ENCODE peak calls at places on chromosome 17, in nine cellular contexts. C is AG10803, N is fibroblast of mammary gland, R is GM13976, X is AG09309, S is omental fat pad, A is choroid plexus epithelial cell, G is A549, J is heart right ventricle. V is an unnamed sample.

GRCh38 chr17:47733047-47733413 is at the start of gene TBX21:
- DNase-seq in X (no peak), G (peak), S (no peak), A (peak), R (peak), J (peak), N (peak), C (peak), V (peak)

GRCh38 chr17:2170023-2170422 is 115.1 kb downstream of the HIC1 start:
- DNase-seq in J (no peak), G (peak), X (no peak), C (no peak), S (no peak), A (no peak), N (no peak), R (peak), V (no peak)

GRCh38 chr17:44086364-44087311 is 16.1 kb downstream of the G6PC3 start:
- DNase-seq in G (peak), C (peak), N (peak), X (peak), J (no peak), S (peak), R (no peak), A (peak), V (no peak)

GRCh38 chr17:61648587-61648986 is 57.6 kb upstream of the NACA2 start:
- DNase-seq in X (no peak), G (no peak), J (no peak), C (no peak), A (no peak), R (no peak), N (no peak), S (no peak), V (no peak)

GRCh38 chr17:17508019-17508535 is 11.9 kb upstream of the RASD1 start:
- DNase-seq in X (no peak), J (no peak), R (no peak), C (no peak), G (no peak), N (no peak), A (no peak), S (no peak), V (no peak)

GRCh38 chr17:55576237-55576998 is 65.2 kb upstream of the SMIM36 start:
- DNase-seq in J (no peak), G (peak), N (peak), X (no peak), C (peak), A (peak), R (no peak), S (no peak), V (no peak)

GRCh38 chr17:82826211-82826610 is 13.6 kb downstream of the ZNF750 start:
- DNase-seq in S (no peak), A (no peak), G (no peak), R (no peak), C (no peak), N (no peak), J (no peak), X (no peak), V (no peak)

GRCh38 chr17:80798595-80799552 is 192.8 kb upstream of the CHMP6 start:
- DNase-seq in A (no peak), J (no peak), X (no peak), S (no peak), N (no peak), C (no peak), G (no peak), R (no peak), V (no peak)

GRCh38 chr17:27200476-27200875 is 93.4 kb upstream of the WSB1 start:
- DNase-seq in N (no peak), J (no peak), S (no peak), C (no peak), R (no peak), A (no peak), X (no peak), G (no peak), V (no peak)

GRCh38 chr17:2106308-2106707 is 51.4 kb downstream of the HIC1 start:
- DNase-seq in S (no peak), N (no peak), R (no peak), G (no peak), X (no peak), A (no peak), C (no peak), J (no peak), V (no peak)

GRCh38 chr17:45338023-45338781 is 21.4 kb upstream of the MAP3K14 start:
- DNase-seq in S (no peak), N (peak), C (no peak), A (no peak), X (no peak), R (no peak), G (no peak), J (peak), V (no peak)

GRCh38 chr17:73588291-73589095 is 55.8 kb downstream of the SDK2 start:
- DNase-seq in A (no peak), C (no peak), S (no peak), R (no peak), N (no peak), J (no peak), G (no peak), X (no peak), V (no peak)

GRCh38 chr17:66702106-66702936 is 132.6 kb upstream of the CACNG5 start:
- DNase-seq in A (peak), X (no peak), J (no peak), G (peak), R (no peak), S (no peak), C (no peak), N (peak), V (no peak)
- TF ChIP-seq CTCF in A (no peak), X (no peak), J (no peak), G (no peak), R (no peak), S (no peak), C (no peak), N (no peak), V (no peak)

DNA sequence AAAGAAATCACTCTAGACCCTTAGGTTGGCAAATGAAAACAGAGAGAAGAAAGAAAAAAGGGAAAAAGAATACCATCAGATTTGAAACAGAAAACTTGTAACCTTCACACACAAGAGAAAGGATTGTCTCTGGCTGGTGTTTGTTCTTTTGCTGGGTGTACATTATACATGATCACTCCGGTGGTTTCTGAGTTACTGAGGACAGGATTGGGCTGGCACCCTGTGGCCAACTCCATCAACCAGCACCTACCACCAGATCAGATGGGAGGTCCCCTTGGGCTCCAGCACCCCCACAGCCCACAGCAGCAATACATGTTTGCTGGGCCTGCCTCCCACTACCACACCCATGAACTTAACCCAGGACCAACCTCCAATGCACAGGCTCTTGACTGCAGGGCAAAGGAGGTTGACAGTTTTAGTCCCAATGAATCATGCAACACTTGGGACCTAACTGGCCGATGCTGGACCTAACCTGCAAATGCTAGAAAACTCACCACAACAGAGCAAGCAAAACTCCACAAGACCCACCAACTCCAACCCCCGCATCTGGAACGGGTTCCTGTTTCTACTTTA is 308.3 kb downstream of the SOX9 start:
- DNase-seq in X (no peak), J (no peak), A (no peak), C (no peak), S (no peak), G (no peak), N (no peak), R (no peak), V (no peak)
- TF ChIP-seq CTCF in X (peak), J (no peak), A (no peak), C (no peak), S (no peak), G (no peak), N (no peak), R (no peak), V (no peak)

GRCh38 chr17:71084838-71085237 is 915.5 kb downstream of the KCNJ2 start:
- DNase-seq in G (no peak), R (no peak), J (no peak), C (no peak), N (no peak), X (no peak), S (no peak), A (no peak), V (no peak)

GRCh38 chr17:71084219-71084618 is 914.9 kb downstream of the KCNJ2 start:
- DNase-seq in C (peak), N (peak), R (no peak), A (peak), J (no peak), X (no peak), G (peak), S (no peak), V (no peak)

GRCh38 chr17:71081666-71082065 is 912.3 kb downstream of the KCNJ2 start:
- DNase-seq in C (no peak), G (no peak), N (no peak), S (no peak), J (no peak), A (no peak), X (no peak), R (no peak), V (no peak)

GRCh38 chr17:71080937-71081336 is 911.6 kb downstream of the KCNJ2 start:
- DNase-seq in G (no peak), N (no peak), R (no peak), J (no peak), X (no peak), C (no peak), S (no peak), A (no peak), V (no peak)

GRCh38 chr17:71085238-71086033 is 916.1 kb downstream of the KCNJ2 start:
- DNase-seq in X (no peak), J (no peak), N (peak), C (peak), R (no peak), S (no peak), A (no peak), G (peak), V (no peak)
- TF ChIP-seq CTCF in X (peak), J (no peak), N (peak), C (peak), R (no peak), S (no peak), A (peak), G (peak), V (peak)

GRCh38 chr17:30212750-30213149 is 22.7 kb downstream of the SLC6A4 start:
- DNase-seq in R (peak), J (no peak), X (no peak), A (no peak), S (no peak), G (no peak), C (no peak), N (no peak), V (no peak)
- TF ChIP-seq CTCF in R (no peak), J (no peak), X (no peak), A (no peak), S (no peak), G (no peak), C (no peak), N (no peak), V (no peak)

GRCh38 chr17:28466521-28467048 is 6.9 kb upstream of the SLC13A2 start:
- DNase-seq in N (no peak), G (no peak), A (no peak), S (no peak), J (no peak), X (no peak), C (no peak), R (no peak), V (peak)
- TF ChIP-seq CTCF in N (no peak), G (no peak), A (no peak), S (no peak), J (no peak), X (no peak), C (no peak), R (no peak), V (no peak)

GRCh38 chr17:71232801-71233559 is 887.8 kb upstream of the SOX9 start:
- DNase-seq in A (no peak), G (no peak), C (no peak), X (no peak), R (no peak), S (no peak), N (no peak), J (no peak), V (no peak)

GRCh38 chr17:71234349-71234748 is 886.5 kb upstream of the SOX9 start:
- DNase-seq in C (peak), R (no peak), X (no peak), G (no peak), N (no peak), J (no peak), S (no peak), A (peak), V (no peak)

GRCh38 chr17:71237903-71238538 is 882.8 kb upstream of the SOX9 start:
- DNase-seq in N (peak), J (no peak), G (peak), A (peak), R (no peak), C (peak), S (no peak), X (peak), V (no peak)
- TF ChIP-seq CTCF in N (peak), J (no peak), G (peak), A (peak), R (no peak), C (peak), S (no peak), X (peak), V (peak)

GRCh38 chr17:28548417-28549130 is 3.9 kb downstream of the UNC119 start:
- DNase-seq in G (no peak), N (no peak), A (no peak), C (no peak), R (no peak), X (no peak), S (no peak), J (no peak), V (no peak)
- TF ChIP-seq CTCF in G (no peak), N (no peak), A (no peak), C (no peak), R (no peak), X (no peak), S (no peak), J (peak), V (no peak)

GRCh38 chr17:39212841-39213480 is 12.8 kb downstream of the STAC2 start:
- DNase-seq in C (no peak), X (no peak), N (no peak), A (no peak), R (no peak), S (no peak), G (no peak), J (no peak), V (no peak)
- TF ChIP-seq CTCF in C (no peak), X (no peak), N (no peak), A (no peak), R (no peak), S (no peak), G (no peak), J (no peak), V (no peak)

GRCh38 chr17:37360632-37361031 is 15.2 kb upstream of the C17orf78 start:
- DNase-seq in X (no peak), R (no peak), J (no peak), A (no peak), S (no peak), N (peak), G (peak), C (peak), V (no peak)

GRCh38 chr17:37358098-37358829 is 17.5 kb upstream of the C17orf78 start:
- DNase-seq in S (peak), A (peak), X (no peak), G (peak), C (peak), R (peak), J (peak), N (peak), V (no peak)

GRCh38 chr17:37359682-37360188 is 16.1 kb upstream of the C17orf78 start:
- DNase-seq in G (no peak), S (peak), C (peak), X (no peak), A (no peak), J (no peak), R (no peak), N (no peak), V (no peak)

GRCh38 chr17:37361543-37361942 is 14.2 kb upstream of the C17orf78 start:
- DNase-seq in R (no peak), S (no peak), A (no peak), X (no peak), N (no peak), G (peak), C (no peak), J (no peak), V (no peak)

DNA sequence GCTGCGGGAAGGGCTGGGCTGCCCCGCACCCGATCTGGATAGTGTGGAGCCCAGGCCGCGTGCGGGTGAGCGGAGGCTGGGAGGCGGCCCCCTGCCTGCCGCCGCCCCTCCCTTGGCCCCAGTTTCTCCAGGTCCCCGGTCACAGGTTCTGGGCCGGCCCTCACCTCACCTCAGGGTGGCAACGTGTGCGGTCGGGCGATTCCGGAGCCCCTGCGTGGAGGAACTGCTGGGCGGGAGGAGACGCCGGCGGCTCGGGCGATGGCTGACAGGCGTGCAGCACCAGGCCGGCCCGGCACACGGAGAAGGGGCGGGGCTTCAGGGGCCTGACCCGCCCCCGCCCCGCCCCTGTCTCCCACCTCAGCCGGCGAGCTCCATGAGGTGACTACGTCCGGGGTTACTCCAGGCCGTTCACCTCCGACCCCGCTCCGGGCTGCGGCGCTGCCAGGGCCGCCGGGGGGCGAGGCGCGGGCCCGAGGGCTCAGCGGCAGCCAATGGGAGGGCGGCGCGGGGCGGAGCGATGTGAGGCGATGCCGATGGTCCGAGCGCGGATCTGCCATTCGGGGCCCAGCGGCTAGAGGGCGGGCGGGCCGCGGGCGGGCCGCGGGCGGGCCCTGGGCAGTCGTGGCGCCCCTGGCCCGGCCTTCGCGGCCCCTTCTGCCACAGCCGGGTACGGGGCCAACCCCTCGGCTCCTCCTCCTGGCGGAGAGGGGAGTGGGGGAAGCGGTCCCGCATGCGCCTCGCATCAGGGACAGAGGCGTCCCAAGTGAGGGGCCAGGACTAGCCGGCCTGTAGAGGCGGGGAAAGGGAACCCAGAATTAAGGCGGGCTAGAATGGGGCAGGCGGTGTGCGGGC is 16.7 kb upstream of the C17orf78 start:
- DNase-seq in C (peak), X (no peak), J (peak), S (peak), N (peak), R (peak), A (peak), G (peak), V (peak)
- TF ChIP-seq CTCF in C (no peak), X (no peak), J (peak), S (no peak), N (no peak), R (no peak), A (no peak), G (peak), V (no peak)